ENCODE peak calls at places on chromosomes 2 and 18, in nine cellular contexts. One of them, this sample, is unnamed. For H3K4me1, the result is how much of the 10 kb centered on the place peaks cover.

GRCh38 chr2:33272001-33272400 is 204.4 kb upstream of the RASGRP3 start:
- DNase-seq in GM12878: peak
- DNase-seq in transverse colon: no peak
- DNase-seq in SK-N-SH: no peak
- DNase-seq in HepG2: no peak
- DNase-seq in K562: no peak
- DNase-seq in H1: no peak
- DNase-seq in sigmoid colon: no peak
- DNase-seq in esophagus muscularis mucosa: no peak
- DNase-seq in this sample: no peak

GRCh38 chr2:68362069-68362468 is 3.0 kb upstream of the PLEK start:
- DNase-seq in K562: peak
- DNase-seq in transverse colon: peak
- DNase-seq in SK-N-SH: peak
- DNase-seq in GM12878: peak
- DNase-seq in HepG2: peak
- DNase-seq in H1: peak
- DNase-seq in esophagus muscularis mucosa: no peak
- DNase-seq in sigmoid colon: peak
- DNase-seq in this sample: peak

GRCh38 chr2:16507655-16508054 is 158.0 kb downstream of the CYRIA start:
- DNase-seq in HepG2: no peak
- DNase-seq in H1: no peak
- DNase-seq in K562: no peak
- DNase-seq in SK-N-SH: no peak
- DNase-seq in esophagus muscularis mucosa: no peak
- DNase-seq in sigmoid colon: no peak
- DNase-seq in GM12878: no peak
- DNase-seq in transverse colon: no peak
- DNase-seq in this sample: no peak

GRCh38 chr2:30208453-30208852 is 22.9 kb upstream of the LBH start:
- DNase-seq in transverse colon: peak
- DNase-seq in K562: peak
- DNase-seq in sigmoid colon: peak
- DNase-seq in GM12878: no peak
- DNase-seq in HepG2: peak
- DNase-seq in H1: peak
- DNase-seq in esophagus muscularis mucosa: no peak
- DNase-seq in SK-N-SH: peak
- DNase-seq in this sample: no peak

GRCh38 chr2:121171625-121172119 is 113.3 kb downstream of the TFCP2L1 start:
- DNase-seq in sigmoid colon: no peak
- DNase-seq in GM12878: no peak
- DNase-seq in H1: no peak
- DNase-seq in K562: no peak
- DNase-seq in HepG2: no peak
- DNase-seq in esophagus muscularis mucosa: no peak
- DNase-seq in transverse colon: no peak
- DNase-seq in SK-N-SH: peak
- DNase-seq in this sample: no peak

GRCh38 chr18:34730774-34731173 is 20.7 kb downstream of the DTNA start:
- DNase-seq in GM12878: no peak
- DNase-seq in sigmoid colon: no peak
- DNase-seq in transverse colon: no peak
- DNase-seq in H1: no peak
- DNase-seq in K562: no peak
- DNase-seq in SK-N-SH: no peak
- DNase-seq in esophagus muscularis mucosa: no peak
- DNase-seq in HepG2: no peak
- DNase-seq in this sample: no peak

GRCh38 chr2:173979721-173980351 is 14.7 kb upstream of the SP3 start:
- DNase-seq in H1: no peak
- DNase-seq in sigmoid colon: no peak
- DNase-seq in SK-N-SH: no peak
- DNase-seq in esophagus muscularis mucosa: no peak
- DNase-seq in GM12878: no peak
- DNase-seq in K562: no peak
- DNase-seq in HepG2: no peak
- DNase-seq in transverse colon: no peak
- DNase-seq in this sample: no peak

GRCh38 chr2:75562513-75562864 is 1.8 kb upstream of the EVA1A start:
- DNase-seq in K562: no peak
- DNase-seq in GM12878: no peak
- DNase-seq in SK-N-SH: no peak
- DNase-seq in H1: no peak
- DNase-seq in esophagus muscularis mucosa: peak
- DNase-seq in transverse colon: no peak
- DNase-seq in sigmoid colon: no peak
- DNase-seq in HepG2: peak
- DNase-seq in this sample: no peak

GRCh38 chr2:28997237-28997846 is 16.2 kb downstream of the TOGARAM2 start:
- DNase-seq in esophagus muscularis mucosa: no peak
- DNase-seq in H1: no peak
- DNase-seq in GM12878: no peak
- DNase-seq in transverse colon: no peak
- DNase-seq in SK-N-SH: no peak
- DNase-seq in K562: no peak
- DNase-seq in HepG2: no peak
- DNase-seq in sigmoid colon: no peak
- DNase-seq in this sample: no peak

GRCh38 chr2:237391140-237391539 is 22.8 kb downstream of the COL6A3 start:
- DNase-seq in SK-N-SH: peak
- DNase-seq in esophagus muscularis mucosa: no peak
- DNase-seq in GM12878: no peak
- DNase-seq in H1: no peak
- DNase-seq in K562: no peak
- DNase-seq in transverse colon: no peak
- DNase-seq in sigmoid colon: no peak
- DNase-seq in HepG2: no peak
- DNase-seq in this sample: no peak

GRCh38 chr2:107255744-107256143 is 369.8 kb upstream of the ST6GAL2 start:
- DNase-seq in H1: no peak
- DNase-seq in K562: no peak
- DNase-seq in transverse colon: no peak
- DNase-seq in sigmoid colon: no peak
- DNase-seq in GM12878: no peak
- DNase-seq in esophagus muscularis mucosa: no peak
- DNase-seq in SK-N-SH: no peak
- DNase-seq in HepG2: no peak
- DNase-seq in this sample: peak

DNA sequence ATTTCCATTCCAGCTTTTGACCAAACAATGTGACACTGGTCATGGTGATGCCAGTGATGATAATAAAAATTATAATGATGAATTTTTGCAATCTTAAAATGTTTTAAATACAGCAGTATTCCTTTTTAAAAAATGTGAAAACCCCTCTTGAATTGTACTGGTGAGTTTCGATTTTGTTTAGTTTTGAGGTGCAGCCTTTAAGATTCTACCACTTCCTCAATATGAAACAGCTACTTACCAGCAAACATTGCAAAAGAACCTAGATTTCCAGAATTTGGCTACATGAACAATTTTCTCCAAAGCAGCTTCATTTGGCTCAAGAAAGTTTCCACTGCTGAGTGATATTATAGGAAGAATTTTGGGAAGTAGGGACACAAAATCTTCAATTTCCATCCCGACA is 12.0 kb downstream of the TCF4 start:
- DNase-seq in esophagus muscularis mucosa: no peak
- DNase-seq in K562: no peak
- DNase-seq in HepG2: no peak
- DNase-seq in transverse colon: no peak
- DNase-seq in GM12878: no peak
- DNase-seq in H1: no peak
- DNase-seq in sigmoid colon: no peak
- DNase-seq in SK-N-SH: no peak
- DNase-seq in this sample: no peak
- H3K4me1 ChIP-seq in esophagus muscularis mucosa: under half
- H3K4me1 ChIP-seq in K562: under half
- H3K4me1 ChIP-seq in HepG2: under half
- H3K4me1 ChIP-seq in transverse colon: under half
- H3K4me1 ChIP-seq in GM12878: under half
- H3K4me1 ChIP-seq in H1: under half
- H3K4me1 ChIP-seq in sigmoid colon: under half
- H3K4me1 ChIP-seq in SK-N-SH: under half
- H3K4me1 ChIP-seq in this sample: under half

GRCh38 chr2:176647325-176648155 is 378.3 kb downstream of the MTX2 start:
- DNase-seq in GM12878: no peak
- DNase-seq in esophagus muscularis mucosa: no peak
- DNase-seq in HepG2: no peak
- DNase-seq in sigmoid colon: no peak
- DNase-seq in SK-N-SH: no peak
- DNase-seq in transverse colon: no peak
- DNase-seq in H1: no peak
- DNase-seq in K562: no peak
- DNase-seq in this sample: no peak
- TF ChIP-seq EP300 in GM12878: no peak
- TF ChIP-seq EP300 in esophagus muscularis mucosa: no peak
- TF ChIP-seq EP300 in HepG2: no peak
- TF ChIP-seq EP300 in sigmoid colon: no peak
- TF ChIP-seq EP300 in SK-N-SH: no peak
- TF ChIP-seq EP300 in transverse colon: no peak
- TF ChIP-seq EP300 in H1: no peak
- TF ChIP-seq EP300 in K562: no peak
- TF ChIP-seq EP300 in this sample: no peak

GRCh38 chr2:144356402-144356801 is 163.5 kb downstream of the ZEB2 start:
- DNase-seq in esophagus muscularis mucosa: no peak
- DNase-seq in SK-N-SH: no peak
- DNase-seq in HepG2: no peak
- DNase-seq in transverse colon: no peak
- DNase-seq in K562: no peak
- DNase-seq in H1: no peak
- DNase-seq in GM12878: no peak
- DNase-seq in sigmoid colon: no peak
- DNase-seq in this sample: no peak

GRCh38 chr2:144358531-144358930 is 161.4 kb downstream of the ZEB2 start:
- DNase-seq in GM12878: no peak
- DNase-seq in esophagus muscularis mucosa: no peak
- DNase-seq in SK-N-SH: no peak
- DNase-seq in HepG2: no peak
- DNase-seq in transverse colon: no peak
- DNase-seq in K562: no peak
- DNase-seq in sigmoid colon: no peak
- DNase-seq in H1: no peak
- DNase-seq in this sample: no peak

GRCh38 chr2:144359684-144360083 is 160.2 kb downstream of the ZEB2 start:
- DNase-seq in esophagus muscularis mucosa: no peak
- DNase-seq in HepG2: no peak
- DNase-seq in SK-N-SH: no peak
- DNase-seq in sigmoid colon: no peak
- DNase-seq in transverse colon: no peak
- DNase-seq in K562: no peak
- DNase-seq in H1: no peak
- DNase-seq in GM12878: no peak
- DNase-seq in this sample: no peak

GRCh38 chr2:144357623-144358400 is 162.1 kb downstream of the ZEB2 start:
- DNase-seq in HepG2: peak
- DNase-seq in K562: peak
- DNase-seq in transverse colon: no peak
- DNase-seq in GM12878: peak
- DNase-seq in H1: no peak
- DNase-seq in SK-N-SH: no peak
- DNase-seq in sigmoid colon: no peak
- DNase-seq in esophagus muscularis mucosa: no peak
- DNase-seq in this sample: no peak

DNA sequence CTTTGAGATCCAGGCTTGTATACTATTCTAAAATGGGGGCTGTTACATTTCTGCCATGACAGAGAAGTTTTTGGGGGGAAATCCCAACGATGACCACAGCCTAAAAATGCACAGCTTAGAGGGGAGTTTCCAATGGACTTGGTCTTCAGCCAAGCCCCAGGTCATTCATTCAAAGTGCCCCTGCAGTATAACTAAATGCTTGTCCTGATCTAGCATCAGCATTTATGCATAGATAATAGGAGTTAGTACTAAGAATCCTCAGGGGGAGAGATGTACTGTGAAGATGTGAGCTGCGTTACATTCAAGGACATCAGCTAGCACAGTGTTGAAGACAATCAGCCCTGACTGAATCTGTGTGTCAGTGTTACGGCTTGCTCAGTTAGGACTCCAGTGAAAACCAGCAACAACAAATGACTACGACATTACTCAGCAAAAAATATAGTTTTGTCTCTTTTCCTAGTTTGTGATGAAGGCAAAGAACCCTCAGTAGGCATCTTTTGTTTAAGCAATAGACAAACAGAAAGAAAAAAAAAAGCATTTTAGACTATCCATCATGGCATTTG is 160.9 kb downstream of the ZEB2 start:
- DNase-seq in sigmoid colon: no peak
- DNase-seq in SK-N-SH: no peak
- DNase-seq in H1: no peak
- DNase-seq in esophagus muscularis mucosa: no peak
- DNase-seq in GM12878: peak
- DNase-seq in K562: peak
- DNase-seq in HepG2: no peak
- DNase-seq in transverse colon: no peak
- DNase-seq in this sample: no peak
- TF ChIP-seq POLR2AphosphoS5 in sigmoid colon: no peak
- TF ChIP-seq POLR2AphosphoS5 in SK-N-SH: no peak
- TF ChIP-seq POLR2AphosphoS5 in H1: peak
- TF ChIP-seq POLR2AphosphoS5 in esophagus muscularis mucosa: no peak
- TF ChIP-seq POLR2AphosphoS5 in GM12878: peak
- TF ChIP-seq POLR2AphosphoS5 in K562: peak
- TF ChIP-seq POLR2AphosphoS5 in HepG2: no peak
- TF ChIP-seq POLR2AphosphoS5 in transverse colon: no peak
- TF ChIP-seq POLR2AphosphoS5 in this sample: no peak

GRCh38 chr18:30689216-30689615 is 353.3 kb downstream of the DSC3 start:
- DNase-seq in H1: no peak
- DNase-seq in K562: no peak
- DNase-seq in SK-N-SH: no peak
- DNase-seq in transverse colon: no peak
- DNase-seq in esophagus muscularis mucosa: no peak
- DNase-seq in HepG2: no peak
- DNase-seq in GM12878: no peak
- DNase-seq in sigmoid colon: no peak
- DNase-seq in this sample: no peak
- H3K4me1 ChIP-seq in H1: under half
- H3K4me1 ChIP-seq in K562: under half
- H3K4me1 ChIP-seq in SK-N-SH: under half
- H3K4me1 ChIP-seq in transverse colon: under half
- H3K4me1 ChIP-seq in esophagus muscularis mucosa: under half
- H3K4me1 ChIP-seq in HepG2: under half
- H3K4me1 ChIP-seq in GM12878: under half
- H3K4me1 ChIP-seq in sigmoid colon: under half
- H3K4me1 ChIP-seq in this sample: under half

GRCh38 chr2:223203971-223204370 is 152.0 kb downstream of the KCNE4 start:
- DNase-seq in SK-N-SH: no peak
- DNase-seq in esophagus muscularis mucosa: no peak
- DNase-seq in H1: no peak
- DNase-seq in GM12878: no peak
- DNase-seq in sigmoid colon: no peak
- DNase-seq in transverse colon: no peak
- DNase-seq in HepG2: no peak
- DNase-seq in K562: no peak
- DNase-seq in this sample: no peak
- TF ChIP-seq EP300 in SK-N-SH: no peak
- TF ChIP-seq EP300 in esophagus muscularis mucosa: no peak
- TF ChIP-seq EP300 in H1: no peak
- TF ChIP-seq EP300 in GM12878: no peak
- TF ChIP-seq EP300 in sigmoid colon: no peak
- TF ChIP-seq EP300 in transverse colon: no peak
- TF ChIP-seq EP300 in HepG2: no peak
- TF ChIP-seq EP300 in K562: no peak
- TF ChIP-seq EP300 in this sample: no peak

This sample was measured in upper lobe of left lung.